ENCODE peak calls at places on chromosomes 6 and 20, in seven cellular contexts. One of them, this sample, is unnamed.

GRCh38 chr6:120872262-120872578 is 462.1 kb downstream of the TBC1D32 start:
- DNase-seq in cardiac muscle cell: no peak
- DNase-seq in endothelial cell: no peak
- DNase-seq in HCT116: no peak
- DNase-seq in GF-D8: no peak
- DNase-seq in midbrain: no peak
- DNase-seq in stimulated activated CD8-positive, alpha-beta memory T cell treated with anti-CD3 and anti-CD28 coated beads, Interleukin-7, amount 100 ng/mL, for 48 hours: no peak
- DNase-seq in this sample: no peak

GRCh38 chr6:89436226-89436625 is 3.3 kb downstream of the ANKRD6 start:
- DNase-seq in cardiac muscle cell: peak; percentile 48
- DNase-seq in endothelial cell: no peak
- DNase-seq in HCT116: no peak
- DNase-seq in GF-D8: no peak
- DNase-seq in midbrain: no peak
- DNase-seq in stimulated activated CD8-positive, alpha-beta memory T cell treated with anti-CD3 and anti-CD28 coated beads, Interleukin-7, amount 100 ng/mL, for 48 hours: no peak
- DNase-seq in this sample: no peak

GRCh38 chr20:10447028-10447427 is 11.9 kb downstream of the SLX4IP start:
- DNase-seq in cardiac muscle cell: peak; percentile 77
- DNase-seq in endothelial cell: no peak
- DNase-seq in HCT116: peak; percentile 67
- DNase-seq in GF-D8: peak; percentile 72
- DNase-seq in midbrain: no peak
- DNase-seq in stimulated activated CD8-positive, alpha-beta memory T cell treated with anti-CD3 and anti-CD28 coated beads, Interleukin-7, amount 100 ng/mL, for 48 hours: peak; percentile 44
- DNase-seq in this sample: no peak

GRCh38 chr6:7543761-7544424 is 2.4 kb downstream of the DSP start:
- DNase-seq in cardiac muscle cell: no peak
- DNase-seq in endothelial cell: no peak
- DNase-seq in HCT116: no peak
- DNase-seq in GF-D8: no peak
- DNase-seq in midbrain: no peak
- DNase-seq in stimulated activated CD8-positive, alpha-beta memory T cell treated with anti-CD3 and anti-CD28 coated beads, Interleukin-7, amount 100 ng/mL, for 48 hours: no peak
- DNase-seq in this sample: no peak

GRCh38 chr20:40331249-40331648 is 357.8 kb downstream of the MAFB start:
- DNase-seq in cardiac muscle cell: no peak
- DNase-seq in endothelial cell: no peak
- DNase-seq in HCT116: no peak
- DNase-seq in GF-D8: no peak
- DNase-seq in midbrain: no peak
- DNase-seq in stimulated activated CD8-positive, alpha-beta memory T cell treated with anti-CD3 and anti-CD28 coated beads, Interleukin-7, amount 100 ng/mL, for 48 hours: no peak
- DNase-seq in this sample: no peak

GRCh38 chr20:5192570-5193431 is 66.0 kb downstream of the CDS2 start:
- DNase-seq in cardiac muscle cell: no peak
- DNase-seq in endothelial cell: no peak
- DNase-seq in HCT116: no peak
- DNase-seq in GF-D8: no peak
- DNase-seq in midbrain: no peak
- DNase-seq in stimulated activated CD8-positive, alpha-beta memory T cell treated with anti-CD3 and anti-CD28 coated beads, Interleukin-7, amount 100 ng/mL, for 48 hours: no peak
- DNase-seq in this sample: no peak

GRCh38 chr6:111870054-111870750 is 3.0 kb downstream of the FYN start:
- DNase-seq in cardiac muscle cell: no peak
- DNase-seq in endothelial cell: no peak
- DNase-seq in HCT116: no peak
- DNase-seq in GF-D8: no peak
- DNase-seq in midbrain: no peak
- DNase-seq in stimulated activated CD8-positive, alpha-beta memory T cell treated with anti-CD3 and anti-CD28 coated beads, Interleukin-7, amount 100 ng/mL, for 48 hours: no peak
- DNase-seq in this sample: no peak

GRCh38 chr6:45377041-45377554 is 636 bp downstream of the SUPT3H start:
- DNase-seq in cardiac muscle cell: no peak
- DNase-seq in endothelial cell: no peak
- DNase-seq in HCT116: no peak
- DNase-seq in GF-D8: no peak
- DNase-seq in midbrain: peak; percentile 50
- DNase-seq in stimulated activated CD8-positive, alpha-beta memory T cell treated with anti-CD3 and anti-CD28 coated beads, Interleukin-7, amount 100 ng/mL, for 48 hours: no peak
- DNase-seq in this sample: no peak

GRCh38 chr6:166474721-166475565 is 92.2 kb upstream of the MPC1 start:
- DNase-seq in cardiac muscle cell: no peak
- DNase-seq in endothelial cell: no peak
- DNase-seq in HCT116: no peak
- DNase-seq in GF-D8: no peak
- DNase-seq in midbrain: no peak
- DNase-seq in stimulated activated CD8-positive, alpha-beta memory T cell treated with anti-CD3 and anti-CD28 coated beads, Interleukin-7, amount 100 ng/mL, for 48 hours: no peak
- DNase-seq in this sample: no peak

This sample was measured in HS-5.